ENCODE peak calls at places on chromosome 13, in six cellular contexts. L, M, G, C, A and R are unnamed samples.

GRCh38 chr13:110772091-110772984 is 58.8 kb downstream of the ING1 start:
- DNase-seq in L (no peak), M (no peak), G (no peak), C (no peak), A (no peak), R (no peak)

GRCh38 chr13:72960541-72960940 is 98.3 kb upstream of the KLF5 start:
- DNase-seq in L (no peak), M (no peak), G (no peak), C (peak; percentile 27), A (no peak), R (no peak)

GRCh38 chr13:76861859-76862258 is 24.3 kb downstream of the KCTD12 start:
- DNase-seq in L (no peak), M (no peak), G (no peak), C (no peak), A (no peak), R (no peak)

GRCh38 chr13:21338156-21338555 is 120.9 kb downstream of the ZDHHC20 start:
- DNase-seq in L (no peak), M (no peak), G (no peak), C (no peak), A (no peak), R (no peak)

GRCh38 chr13:97116754-97117153 is 105.4 kb upstream of the MBNL2 start:
- DNase-seq in L (no peak), M (no peak), G (no peak), C (no peak), A (no peak), R (no peak)

GRCh38 chr13:42396501-42396900 is 124.5 kb downstream of the AKAP11 start:
- DNase-seq in L (no peak), M (no peak), G (no peak), C (no peak), A (no peak), R (no peak)

GRCh38 chr13:26784704-26785639 is 24.4 kb upstream of the GPR12 start:
- DNase-seq in L (no peak), M (no peak), G (peak; percentile 75), C (no peak), A (no peak), R (no peak)

GRCh38 chr13:66805657-66806056 is 424.5 kb downstream of the PCDH9 start:
- DNase-seq in L (no peak), M (no peak), G (no peak), C (no peak), A (no peak), R (no peak)

GRCh38 chr13:27728271-27728670 is 64.0 kb upstream of the GSX1 start:
- DNase-seq in L (no peak), M (no peak), G (no peak), C (no peak), A (no peak), R (no peak)

GRCh38 chr13:106299616-106300015 is 235.8 kb downstream of the EFNB2 start:
- DNase-seq in L (no peak), M (no peak), G (no peak), C (no peak), A (no peak), R (no peak)

GRCh38 chr13:26678796-26679195 is 81.8 kb downstream of the GPR12 start:
- DNase-seq in L (no peak), M (no peak), G (peak; percentile 72), C (no peak), A (no peak), R (peak; percentile 78)

GRCh38 chr13:24683833-24684599 is 3.8 kb downstream of the ATP12A start:
- DNase-seq in L (no peak), M (peak; percentile 52), G (peak; percentile 82), C (peak; percentile 35), A (peak; percentile 82), R (no peak)

GRCh38 chr13:98214008-98214643 is 37.1 kb upstream of the RNF113B start:
- DNase-seq in L (no peak), M (no peak), G (peak; percentile 72), C (no peak), A (no peak), R (no peak)

GRCh38 chr13:40640845-40641458 is 25.5 kb downstream of the FOXO1 start:
- DNase-seq in L (no peak), M (no peak), G (no peak), C (no peak), A (no peak), R (no peak)

GRCh38 chr13:107339209-107339608 is 771.3 kb upstream of the ARGLU1 start:
- DNase-seq in L (no peak), M (no peak), G (no peak), C (no peak), A (no peak), R (no peak)

GRCh38 chr13:79398915-79399314 is 7.1 kb downstream of the RBM26 start:
- DNase-seq in L (no peak), M (no peak), G (no peak), C (no peak), A (no peak), R (no peak)

GRCh38 chr13:92197669-92198068 is 799.2 kb downstream of the GPC5 start:
- DNase-seq in L (no peak), M (no peak), G (no peak), C (no peak), A (no peak), R (no peak)

GRCh38 chr13:111202149-111202548 is 87.0 kb downstream of the ARHGEF7 start:
- DNase-seq in L (no peak), M (no peak), G (no peak), C (no peak), A (no peak), R (no peak)

GRCh38 chr13:96109125-96109524 is 19.2 kb downstream of the HS6ST3 start:
- DNase-seq in L (no peak), M (no peak), G (no peak), C (no peak), A (no peak), R (no peak)

GRCh38 chr13:83515267-83515666 is 367.0 kb downstream of the SLITRK1 start:
- DNase-seq in L (no peak), M (no peak), G (no peak), C (no peak), A (no peak), R (no peak)

GRCh38 chr13:85367887-85368286 is 431.3 kb downstream of the SLITRK6 start:
- DNase-seq in L (no peak), M (no peak), G (no peak), C (no peak), A (no peak), R (no peak)

GRCh38 chr13:78979349-78979748 is 320.4 kb upstream of the OBI1 start:
- DNase-seq in L (no peak), M (no peak), G (no peak), C (no peak), A (no peak), R (no peak)

GRCh38 chr13:95564091-95564490 is 11.6 kb downstream of the CLDN10 start:
- DNase-seq in L (no peak), M (no peak), G (no peak), C (no peak), A (no peak), R (no peak)

GRCh38 chr13:77476456-77476855 is 59.0 kb upstream of the SCEL start:
- DNase-seq in L (no peak), M (no peak), G (no peak), C (no peak), A (no peak), R (no peak)

GRCh38 chr13:45833663-45834062 is 17.9 kb downstream of the SIAH3 start:
- DNase-seq in L (no peak), M (no peak), G (no peak), C (no peak), A (peak; percentile 55), R (no peak)

GRCh38 chr13:33543089-33543459 is 257.5 kb upstream of the STARD13 start:
- DNase-seq in L (no peak), M (no peak), G (no peak), C (no peak), A (no peak), R (no peak)

GRCh38 chr13:33543631-33544030 is 258.1 kb upstream of the STARD13 start:
- DNase-seq in L (no peak), M (no peak), G (no peak), C (no peak), A (no peak), R (no peak)

GRCh38 chr13:33541962-33542308 is 256.4 kb upstream of the STARD13 start:
- DNase-seq in L (no peak), M (no peak), G (no peak), C (no peak), A (no peak), R (no peak)

GRCh38 chr13:33544308-33544707 is 258.8 kb upstream of the STARD13 start:
- DNase-seq in L (no peak), M (no peak), G (no peak), C (no peak), A (no peak), R (no peak)

GRCh38 chr13:33542309-33543088 is 256.9 kb upstream of the STARD13 start:
- DNase-seq in L (peak; percentile 95), M (peak; percentile 100), G (peak; percentile 98), C (peak; percentile 98), A (peak; percentile 96), R (peak; percentile 99)
- TF ChIP-seq CTCF in L (peak; percentile 93), M (peak; percentile 87), G (peak; percentile 82), C (peak; percentile 77), A (peak; percentile 68), R (peak; percentile 97)

DNA sequence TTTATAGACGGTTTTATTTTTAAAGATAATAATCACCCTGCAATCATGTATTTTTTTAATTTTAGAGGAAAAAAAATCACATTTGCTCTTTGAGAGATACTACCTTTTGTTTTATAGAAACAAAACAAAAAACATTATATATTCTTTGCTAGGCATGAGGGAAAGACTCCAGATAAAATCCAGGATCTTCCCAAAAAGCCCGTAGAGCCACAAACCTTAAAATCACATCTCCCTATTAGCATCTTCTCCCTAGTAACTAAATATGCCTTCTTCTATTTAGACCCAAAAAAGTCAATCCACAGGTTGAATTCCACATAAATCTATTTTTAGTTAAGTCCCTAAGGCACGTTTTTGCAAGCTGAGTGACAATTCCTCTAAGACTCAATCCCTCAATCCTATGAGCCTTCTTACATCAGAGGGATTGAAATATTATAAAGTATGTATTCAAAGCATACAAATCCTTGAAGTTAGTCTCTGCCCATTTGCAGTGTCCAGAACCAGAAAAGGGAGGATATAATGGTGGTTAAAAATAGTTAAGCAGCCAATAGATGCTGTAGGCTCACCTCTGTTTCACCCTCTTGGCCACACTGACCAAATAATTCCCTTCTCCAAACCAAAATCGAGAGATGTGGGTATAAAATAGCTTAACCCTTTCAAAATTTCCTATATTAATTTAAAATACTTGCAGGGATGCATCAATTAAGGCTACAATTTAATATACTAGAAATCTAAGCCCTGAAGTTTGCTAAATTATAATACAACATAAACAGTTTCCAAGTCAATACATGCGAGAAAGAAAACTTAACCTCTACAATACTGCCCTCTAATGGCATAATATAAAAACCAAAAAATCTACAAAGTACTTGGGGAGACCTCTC is 64.0 kb downstream of the SERP2 start:
- DNase-seq in L (no peak), M (no peak), G (no peak), C (no peak), A (no peak), R (no peak)
- TF ChIP-seq CTCF in L (peak; percentile 68), M (peak; percentile 21), G (peak; percentile 30), C (peak; percentile 44), A (no peak), R (peak; percentile 88)

GRCh38 chr13:36509369-36509768 is 77.1 kb downstream of the CCNA1 start:
- DNase-seq in L (no peak), M (no peak), G (no peak), C (no peak), A (no peak), R (no peak)
- TF ChIP-seq CTCF in L (no peak), M (no peak), G (no peak), C (no peak), A (no peak), R (peak; percentile 14)

DNA sequence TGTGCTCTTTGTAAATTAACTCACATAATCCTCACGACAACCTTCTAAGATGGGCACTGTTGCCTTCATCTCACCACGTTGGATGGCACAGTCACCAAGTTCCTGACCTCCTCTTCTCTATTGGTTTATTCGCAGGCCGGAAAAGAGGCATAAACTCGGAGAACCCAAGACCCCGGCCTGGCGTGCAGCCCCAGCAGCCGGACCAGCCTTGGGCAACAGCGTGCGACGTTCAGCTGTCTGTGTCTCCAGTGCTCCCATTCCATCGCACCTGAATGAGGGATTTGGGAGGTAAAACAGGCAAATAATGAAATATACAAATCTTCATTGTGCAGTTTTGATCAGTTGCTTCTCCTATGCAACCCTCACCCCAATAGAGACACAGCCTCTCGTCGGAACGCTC is 34.5 kb upstream of the GAS6 start:
- DNase-seq in L (no peak), M (no peak), G (no peak), C (no peak), A (no peak), R (no peak)
- TF ChIP-seq CTCF in L (no peak), M (no peak), G (no peak), C (no peak), A (no peak), R (no peak)